ENCODE peak calls at places on chromosomes 6 and 20, in nine cellular contexts. H is neural progenitor cell, U is ascending aorta, X is AG09309, A is fibroblast of villous mesenchyme, I is heart left ventricle, Y is astrocyte, V is A673, S is dorsolateral prefrontal cortex. O is an unnamed sample.

GRCh38 chr6:152309648-152310047 is 327.5 kb downstream of the SYNE1 start:
- DNase-seq in H (no peak), U (no peak), X (no peak), A (no peak), I (no peak), Y (peak), V (no peak), S (no peak), O (no peak)

GRCh38 chr20:56506103-56506502 is 18.4 kb upstream of the FAM209A start:
- DNase-seq in H (no peak), U (no peak), X (no peak), A (no peak), I (no peak), Y (no peak), V (no peak), S (no peak), O (no peak)

GRCh38 chr6:23424584-23424983 is 701.4 kb upstream of the NRSN1 start:
- DNase-seq in H (no peak), U (no peak), X (no peak), A (no peak), I (no peak), Y (no peak), V (no peak), S (no peak), O (no peak)

GRCh38 chr20:63652192-63652980 is 838 bp downstream of the STMN3 start:
- DNase-seq in H (peak), U (no peak), X (no peak), A (peak), I (no peak), Y (no peak), V (peak), S (no peak), O (no peak)

GRCh38 chr6:109961666-109962065 is 16.4 kb upstream of the GPR6 start:
- DNase-seq in H (no peak), U (no peak), X (no peak), A (no peak), I (no peak), Y (peak), V (no peak), S (no peak), O (no peak)

GRCh38 chr20:53940883-53941546 is 129.4 kb downstream of the BCAS1 start:
- DNase-seq in H (peak), U (no peak), X (peak), A (peak), I (peak), Y (peak), V (no peak), S (no peak), O (no peak)

GRCh38 chr20:4112490-4113420 is 97.4 kb upstream of the RNF24 start:
- DNase-seq in H (no peak), U (no peak), X (no peak), A (no peak), I (peak), Y (peak), V (peak), S (peak), O (no peak)

GRCh38 chr6:116512155-116512559 is 718 bp downstream of the CALHM5 start:
- DNase-seq in H (no peak), U (no peak), X (no peak), A (peak), I (no peak), Y (no peak), V (peak), S (no peak), O (no peak)

GRCh38 chr6:44219053-44219814 is 2.5 kb downstream of the MYMX start:
- DNase-seq in H (peak), U (peak), X (no peak), A (peak), I (peak), Y (peak), V (peak), S (no peak), O (peak)

GRCh38 chr20:52201395-52201794 is 9.8 kb upstream of the ZFP64 start:
- DNase-seq in H (no peak), U (no peak), X (no peak), A (no peak), I (no peak), Y (no peak), V (no peak), S (no peak), O (no peak)

GRCh38 chr6:37131104-37131959 is 38.6 kb upstream of the PIM1 start:
- DNase-seq in H (peak), U (peak), X (no peak), A (peak), I (peak), Y (peak), V (no peak), S (peak), O (no peak)

GRCh38 chr6:55011034-55011433 is 163.3 kb upstream of the HCRTR2 start:
- DNase-seq in H (no peak), U (no peak), X (no peak), A (no peak), I (no peak), Y (no peak), V (no peak), S (no peak), O (no peak)

GRCh38 chr6:52098649-52099184 is 11.3 kb upstream of the PKHD1 start:
- DNase-seq in H (no peak), U (no peak), X (no peak), A (no peak), I (no peak), Y (no peak), V (peak), S (no peak), O (no peak)

GRCh38 chr20:45971425-45971674 is 653 bp downstream of the ZNF335 start:
- DNase-seq in H (no peak), U (no peak), X (no peak), A (no peak), I (no peak), Y (no peak), V (no peak), S (no peak), O (no peak)

GRCh38 chr6:114170372-114170771 is 172.5 kb downstream of the HS3ST5 start:
- DNase-seq in H (no peak), U (no peak), X (no peak), A (no peak), I (no peak), Y (no peak), V (no peak), S (no peak), O (no peak)

GRCh38 chr20:7348253-7348652 is 580.8 kb downstream of the BMP2 start:
- DNase-seq in H (no peak), U (no peak), X (no peak), A (no peak), I (no peak), Y (no peak), V (no peak), S (no peak), O (no peak)

GRCh38 chr20:33480071-33480470 is 9.8 kb upstream of the CBFA2T2 start:
- DNase-seq in H (peak), U (no peak), X (no peak), A (no peak), I (no peak), Y (no peak), V (no peak), S (no peak), O (no peak)

GRCh38 chr6:38393986-38394385 is 245.7 kb downstream of the BTBD9 start:
- DNase-seq in H (no peak), U (no peak), X (no peak), A (no peak), I (no peak), Y (no peak), V (no peak), S (no peak), O (no peak)

GRCh38 chr20:36175016-36175415 is 20.5 kb downstream of the EPB41L1 start:
- DNase-seq in H (no peak), U (no peak), X (no peak), A (no peak), I (no peak), Y (no peak), V (no peak), S (no peak), O (no peak)
- TF ChIP-seq CTCF in H (no peak), U (no peak), X (no peak), A (no peak), I (no peak), Y (no peak), V (no peak), S (no peak), O (no peak)

GRCh38 chr20:10648651-10649050 is 25.1 kb downstream of the JAG1 start:
- DNase-seq in H (no peak), U (no peak), X (peak), A (peak), I (no peak), Y (peak), V (no peak), S (no peak), O (no peak)

GRCh38 chr20:10646006-10646405 is 27.8 kb downstream of the JAG1 start:
- DNase-seq in H (no peak), U (no peak), X (no peak), A (no peak), I (no peak), Y (no peak), V (no peak), S (no peak), O (no peak)

GRCh38 chr20:10647909-10648308 is 25.9 kb downstream of the JAG1 start:
- DNase-seq in H (no peak), U (no peak), X (no peak), A (no peak), I (no peak), Y (no peak), V (no peak), S (no peak), O (no peak)

GRCh38 chr20:10646886-10647420 is 26.8 kb downstream of the JAG1 start:
- DNase-seq in H (no peak), U (no peak), X (no peak), A (no peak), I (no peak), Y (no peak), V (peak), S (no peak), O (no peak)

DNA sequence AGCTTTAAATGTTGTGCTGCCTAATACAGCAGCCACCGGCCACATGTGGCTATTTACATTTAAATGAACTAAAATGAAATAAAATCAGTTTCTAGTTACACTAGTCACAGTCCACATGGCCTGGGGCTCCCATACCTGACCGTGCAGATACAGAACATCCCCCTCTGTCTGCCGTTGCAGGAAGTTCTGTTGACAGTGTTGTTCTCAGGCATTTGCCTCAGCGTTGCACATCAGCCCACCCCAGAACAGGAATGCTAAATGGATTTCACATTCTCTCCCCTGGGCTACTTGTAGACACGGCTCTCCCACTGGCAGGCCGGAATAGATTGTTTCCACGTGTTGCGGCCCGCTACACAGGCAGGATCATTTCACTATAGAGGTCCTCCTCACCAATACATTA is 26.3 kb downstream of the JAG1 start:
- DNase-seq in H (peak), U (no peak), X (no peak), A (no peak), I (no peak), Y (no peak), V (peak), S (no peak), O (no peak)
- TF ChIP-seq CTCF in H (peak), U (peak), X (peak), A (peak), I (peak), Y (peak), V (peak), S (no peak), O (peak)

GRCh38 chr20:44642203-44643153 is 9.0 kb downstream of the ADA start:
- DNase-seq in H (peak), U (no peak), X (peak), A (peak), I (peak), Y (peak), V (peak), S (peak), O (no peak)
- TF ChIP-seq CTCF in H (no peak), U (no peak), X (no peak), A (no peak), I (no peak), Y (no peak), V (peak), S (no peak), O (peak)

DNA sequence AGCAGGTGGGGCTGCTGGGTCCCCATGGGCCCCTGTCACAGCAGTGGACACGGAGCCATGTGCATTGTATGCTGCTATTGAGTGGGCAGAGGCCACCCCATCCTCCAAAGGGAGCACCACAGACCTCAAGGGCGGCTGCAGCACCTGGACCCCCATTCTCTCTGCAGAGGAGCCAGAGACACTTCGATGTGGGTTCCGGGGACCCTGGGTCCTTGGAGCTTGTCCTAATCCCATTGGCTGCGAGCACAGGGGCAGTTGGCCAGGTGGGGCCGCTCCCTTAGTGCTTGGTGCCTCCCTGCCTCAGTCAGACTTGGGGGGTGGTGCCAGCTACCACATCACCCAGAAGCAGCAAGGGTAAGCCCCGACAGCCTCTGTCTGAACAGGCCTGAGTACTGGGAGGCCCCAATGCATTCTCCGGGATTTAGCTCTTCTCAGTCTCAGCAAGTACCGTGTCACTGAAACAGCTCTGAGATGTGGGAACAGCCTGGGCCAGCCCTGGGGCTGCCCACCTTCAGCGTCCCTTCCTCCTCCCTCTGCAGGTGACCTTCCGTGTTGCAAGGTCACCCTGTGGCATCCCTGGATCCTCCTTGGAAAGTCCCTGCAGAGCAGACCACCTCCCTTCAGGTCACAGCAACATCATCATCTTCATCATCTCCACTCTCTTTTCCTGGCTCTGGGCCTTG is 73.9 kb downstream of the GINS1 start:
- DNase-seq in H (no peak), U (no peak), X (no peak), A (no peak), I (no peak), Y (no peak), V (no peak), S (no peak), O (no peak)
- TF ChIP-seq CTCF in H (no peak), U (no peak), X (peak), A (peak), I (no peak), Y (no peak), V (no peak), S (no peak), O (peak)

DNA sequence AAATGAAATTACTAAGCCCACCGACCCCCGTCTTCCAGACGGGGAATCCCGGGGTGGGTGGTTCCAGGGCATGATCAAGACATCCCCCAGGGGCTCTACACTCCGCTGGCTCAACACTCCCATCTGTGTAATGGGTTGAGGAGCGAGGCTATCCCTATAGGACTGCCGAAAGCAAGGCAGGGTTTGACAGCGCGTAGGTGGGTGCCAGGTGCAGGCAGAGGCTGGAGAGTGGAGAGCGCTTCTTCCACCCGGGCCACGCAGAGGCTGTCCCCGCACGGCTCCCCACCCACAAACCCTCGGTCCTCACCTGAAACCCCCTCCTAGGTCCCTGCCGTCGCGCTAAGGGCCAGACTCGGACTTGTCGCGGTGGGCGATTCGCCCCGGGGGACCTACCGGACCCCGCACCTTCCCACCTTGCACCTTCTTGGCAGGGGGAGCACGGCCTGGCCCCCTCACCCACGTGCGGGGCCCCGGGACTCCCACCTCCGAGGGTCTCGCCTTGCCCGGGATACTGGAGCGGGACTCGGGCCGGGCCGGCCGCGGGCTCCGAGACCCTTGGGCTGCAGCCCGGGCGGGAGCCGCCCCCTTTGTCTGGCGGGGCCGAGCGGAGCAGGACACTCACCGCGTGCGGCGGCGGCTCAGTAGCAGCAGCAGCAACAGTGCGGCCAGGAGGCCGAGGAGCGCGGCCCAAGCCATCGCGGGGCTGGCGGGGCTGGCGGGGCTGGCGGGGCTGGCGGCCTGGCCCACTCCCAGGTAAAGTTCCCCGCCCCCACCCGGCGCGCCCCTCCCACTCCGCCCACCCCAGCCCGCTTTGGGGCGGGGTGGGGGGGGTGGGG is at the start of gene PTGIS:
- DNase-seq in H (peak), U (no peak), X (no peak), A (no peak), I (no peak), Y (no peak), V (no peak), S (no peak), O (peak)
- TF ChIP-seq CTCF in H (no peak), U (no peak), X (no peak), A (no peak), I (no peak), Y (no peak), V (no peak), S (no peak), O (no peak)

DNA sequence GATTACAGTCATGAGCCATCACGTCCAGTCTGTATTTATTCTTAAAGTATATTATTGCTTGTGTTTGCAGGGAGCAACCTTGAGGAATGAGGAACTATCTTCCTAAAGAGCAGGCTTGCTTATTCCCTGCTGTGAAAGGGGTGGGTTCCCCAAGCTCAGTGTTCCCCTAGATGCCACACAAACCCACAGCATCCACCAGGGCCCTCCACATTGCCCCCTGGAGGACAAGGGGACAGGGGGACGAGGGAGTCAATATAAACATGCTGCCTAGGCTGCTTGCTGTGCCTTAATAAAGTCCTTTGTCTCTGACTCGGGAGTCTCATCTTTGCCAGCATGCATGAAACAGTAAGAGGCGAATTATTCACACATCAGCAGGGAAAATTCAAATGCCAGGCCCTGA is 8.0 kb upstream of the IDH3B start:
- DNase-seq in H (peak), U (no peak), X (no peak), A (no peak), I (no peak), Y (no peak), V (peak), S (no peak), O (no peak)
- TF ChIP-seq CTCF in H (peak), U (no peak), X (peak), A (peak), I (no peak), Y (no peak), V (peak), S (no peak), O (peak)

GRCh38 chr20:16571333-16571732 is 1.9 kb downstream of the KIF16B start:
- DNase-seq in H (no peak), U (no peak), X (no peak), A (no peak), I (no peak), Y (no peak), V (no peak), S (no peak), O (no peak)

GRCh38 chr20:16576219-16576618 is 3.0 kb upstream of the KIF16B start:
- DNase-seq in H (peak), U (no peak), X (no peak), A (no peak), I (no peak), Y (no peak), V (no peak), S (no peak), O (no peak)

GRCh38 chr20:16574656-16575355 is 1.6 kb upstream of the KIF16B start:
- DNase-seq in H (peak), U (peak), X (no peak), A (peak), I (peak), Y (peak), V (peak), S (peak), O (peak)

GRCh38 chr20:16575390-16576140 is 2.3 kb upstream of the KIF16B start:
- DNase-seq in H (peak), U (no peak), X (no peak), A (no peak), I (no peak), Y (no peak), V (no peak), S (peak), O (no peak)

DNA sequence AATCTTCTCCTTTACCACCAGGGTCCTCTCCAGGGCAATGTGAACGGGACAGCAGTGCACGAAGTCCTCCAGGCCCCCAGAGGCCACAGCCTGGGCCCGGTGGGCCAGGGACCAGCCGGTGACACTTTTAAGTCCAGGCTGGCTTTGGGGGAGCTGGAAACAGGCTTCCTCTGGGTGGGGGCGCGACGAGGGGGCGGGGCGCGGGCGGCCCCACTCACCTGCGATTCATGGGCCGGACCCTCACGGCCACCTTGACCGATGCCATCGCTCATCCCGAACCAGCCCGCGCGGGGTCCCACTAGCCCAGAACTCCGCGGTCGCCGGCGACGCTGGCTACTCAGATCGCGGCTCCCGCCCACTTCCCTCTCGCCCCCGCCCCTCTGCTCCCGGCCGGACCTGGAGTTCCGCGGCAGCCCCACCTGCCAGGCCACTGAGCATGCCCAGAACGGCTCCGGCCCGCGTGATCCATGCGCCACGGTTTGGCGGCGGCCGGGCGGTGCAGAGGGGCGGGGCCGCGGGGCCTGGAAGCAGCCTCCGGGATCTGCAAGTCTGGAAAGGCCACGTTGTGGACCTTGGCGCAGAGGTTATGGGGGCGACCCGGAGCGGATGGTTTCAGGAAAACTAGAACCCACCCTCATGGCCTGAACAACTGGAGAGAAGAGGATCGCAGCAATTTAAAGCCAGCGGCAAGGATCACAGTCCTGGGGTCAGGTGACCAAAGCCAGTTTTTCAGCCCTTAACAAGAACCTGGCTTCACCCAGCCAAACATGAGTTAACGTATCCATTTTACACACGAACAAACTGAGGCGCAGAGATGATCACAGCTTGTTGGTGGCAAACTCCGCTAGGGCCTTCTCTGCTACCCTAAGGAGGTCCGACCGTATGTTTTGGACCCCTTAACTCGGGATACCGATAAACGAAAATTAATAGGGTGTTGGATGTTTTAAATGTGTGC is at the start of gene KIF16B:
- DNase-seq in H (peak), U (peak), X (no peak), A (peak), I (peak), Y (peak), V (peak), S (peak), O (peak)
- TF ChIP-seq CTCF in H (peak), U (peak), X (no peak), A (no peak), I (peak), Y (no peak), V (no peak), S (no peak), O (no peak)

O was measured in progenitor cell of endocrine pancreas.